ENCODE peak calls at places on chromosome X, in ten cellular contexts. C is occipital lobe; W is amygdala; E is activated CD8-positive, alpha-beta T cell treated with anti-CD3 and anti-CD28 coated beads, Interleukin-2, amount 10 ng/mL, durations not matched to agents 7 days and 5 days; R is neural progenitor cell; Z is posterior vena cava; Q is left cardiac atrium; N is RWPE1; K is NCI-H1436; L is brain microvascular endothelial cell. O is an unnamed sample.
A peak's percentile ranks its signal among the peaks of the same experiment; 100 is the strongest.

GRCh38 chrX:74613350-74614192 is 853 bp downstream of the RLIM start:
- DNase-seq in K (peak; percentile 1), C (no peak), N (peak; percentile 18), R (peak; percentile 29), Q (peak; percentile 21), Z (no peak), L (peak; percentile 6), E (no peak), W (no peak), O (no peak)

GRCh38 chrX:154412468-154412867 is 1.1 kb downstream of the TAFAZZIN start:
- DNase-seq in N (no peak), L (no peak), Q (peak; percentile 60), W (no peak), C (no peak), R (no peak), K (no peak), E (peak; percentile 68), Z (no peak), O (no peak)

GRCh38 chrX:9566150-9566621 is 101.3 kb downstream of the TBL1X start:
- DNase-seq in Q (peak; percentile 77), R (no peak), Z (peak; percentile 85), N (peak; percentile 39), K (no peak), L (peak; percentile 85), C (peak; percentile 6), E (peak; percentile 21), W (peak; percentile 27), O (no peak)

GRCh38 chrX:133958997-133959688 is 26.3 kb downstream of the GPC3 start:
- DNase-seq in Q (no peak), E (no peak), R (no peak), W (no peak), K (no peak), Z (no peak), L (no peak), N (no peak), C (no peak), O (no peak)

GRCh38 chrX:119753001-119753400 is 5.4 kb upstream of the SOWAHD start:
- DNase-seq in K (no peak), N (no peak), Z (peak; percentile 3), C (no peak), Q (no peak), R (no peak), W (no peak), L (no peak), E (no peak), O (no peak)

GRCh38 chrX:13389501-13389900 is 69.6 kb upstream of the ATXN3L start:
- DNase-seq in Z (no peak), R (peak; percentile 16), Q (no peak), L (no peak), N (no peak), C (no peak), K (no peak), E (no peak), W (no peak), O (no peak)

GRCh38 chrX:49276671-49277519 is 7.3 kb downstream of the PPP1R3F start:
- DNase-seq in N (no peak), K (no peak), Q (no peak), R (no peak), W (no peak), E (no peak), C (no peak), Z (peak; percentile 57), L (no peak), O (no peak)

GRCh38 chrX:51336584-51336983 is 4.0 kb downstream of the NUDT10 start:
- DNase-seq in L (peak; percentile 44), N (peak; percentile 3), C (no peak), Q (no peak), E (peak; percentile 37), R (peak; percentile 71), W (no peak), Z (no peak), K (no peak), O (no peak)

GRCh38 chrX:56564182-56564885 is 907 bp downstream of the UBQLN2 start:
- DNase-seq in E (peak; percentile 31), W (peak; percentile 23), Q (peak; percentile 23), R (peak; percentile 39), C (peak; percentile 27), N (peak; percentile 26), Z (peak; percentile 69), L (peak; percentile 6), K (peak; percentile 43), O (peak; percentile 58)

GRCh38 chrX:154051210-154051810 is 31.6 kb upstream of the IRAK1 start:
- DNase-seq in K (peak; percentile 47), C (peak; percentile 26), Q (peak; percentile 77), N (peak; percentile 34), W (peak; percentile 47), L (peak; percentile 62), R (peak; percentile 66), E (peak; percentile 79), Z (peak; percentile 82), O (no peak)

GRCh38 chrX:154371771-154372300 is 2.6 kb downstream of the FLNA start:
- DNase-seq in K (no peak), W (no peak), Q (no peak), L (no peak), R (peak; percentile 33), N (no peak), C (no peak), Z (no peak), E (no peak), O (no peak)

GRCh38 chrX:11416600-11416999 is 123.4 kb downstream of the AMELX start:
- DNase-seq in W (no peak), R (no peak), K (no peak), E (no peak), Z (no peak), N (no peak), Q (no peak), L (no peak), C (no peak), O (no peak)

GRCh38 chrX:57771689-57772088 is 91.6 kb upstream of the NLRP2B start:
- DNase-seq in Z (no peak), K (no peak), E (no peak), N (peak; percentile 0), L (no peak), Q (no peak), R (no peak), W (no peak), C (no peak), O (no peak)

O was measured in upper lobe of right lung.